ENCODE peak calls at places on chromosomes 4 and X, in five cellular contexts. U is brain microvascular endothelial cell; M is immature natural killer cell; R is lung microvascular endothelial cell; V is stimulated activated CD4-positive, alpha-beta T cell treated with anti-CD3 and anti-CD28 coated beads, Interleukin-4, amount 100 ng/mL, for 4 hours. Z is an unnamed sample.

GRCh38 chr4:163748474-163748873 is 254.0 kb downstream of the TMA16 start:
- DNase-seq in U (peak), M (no peak), R (no peak), V (no peak), Z (no peak)

GRCh38 chr4:37453004-37453360 is 208.4 kb downstream of the NWD2 start:
- DNase-seq in U (peak), M (no peak), R (peak), V (peak), Z (no peak)

GRCh38 chrX:1623691-1624090 is 8.8 kb downstream of the ASMT start:
- DNase-seq in U (no peak), M (no peak), R (no peak), V (no peak), Z (no peak)

GRCh38 chr4:11698846-11699590 is 270.3 kb upstream of the HS3ST1 start:
- DNase-seq in U (peak), M (no peak), R (peak), V (no peak), Z (no peak)

GRCh38 chrX:153925739-153926593 is at the start of gene ARHGAP4:
- DNase-seq in U (no peak), M (peak), R (no peak), V (peak), Z (peak)

GRCh38 chrX:24870143-24870542 is 145.6 kb downstream of the ARX start:
- DNase-seq in U (peak), M (no peak), R (no peak), V (no peak), Z (no peak)

GRCh38 chrX:154712781-154713391 is 38.0 kb downstream of the GAB3 start:
- DNase-seq in U (peak), M (peak), R (peak), V (no peak), Z (no peak)

GRCh38 chrX:151901821-151902220 is 10.9 kb upstream of the MAGEA4 start:
- DNase-seq in U (no peak), M (no peak), R (no peak), V (no peak), Z (no peak)

GRCh38 chr4:5707366-5708133 is 809 bp downstream of the EVC2 start:
- DNase-seq in U (no peak), M (no peak), R (peak), V (no peak), Z (no peak)

GRCh38 chr4:109989618-109990017 is 76.9 kb downstream of the EGF start:
- DNase-seq in U (no peak), M (no peak), R (no peak), V (no peak), Z (no peak)

GRCh38 chr4:6761540-6762243 is 20.8 kb upstream of the KIAA0232 start:
- DNase-seq in U (no peak), M (peak), R (no peak), V (no peak), Z (no peak)

GRCh38 chrX:43949669-43950068 is 23.5 kb downstream of the NDP start:
- DNase-seq in U (no peak), M (peak), R (peak), V (peak), Z (peak)

GRCh38 chr4:5884804-5885203 is 8.1 kb downstream of the CRMP1 start:
- DNase-seq in U (no peak), M (no peak), R (no peak), V (no peak), Z (no peak)

GRCh38 chr4:182189107-182189878 is 53.9 kb upstream of the TENM3 start:
- DNase-seq in U (peak), M (no peak), R (no peak), V (no peak), Z (no peak)

GRCh38 chr4:52712991-52713275 is 38.3 kb downstream of the ERVMER34-1 start:
- DNase-seq in U (no peak), M (no peak), R (no peak), V (no peak), Z (no peak)

GRCh38 chrX:49273181-49273727 is 3.7 kb downstream of the PPP1R3F start:
- DNase-seq in U (no peak), M (peak), R (no peak), V (no peak), Z (no peak)

GRCh38 chr4:81215219-81215892 is at the start of gene PRKG2:
- DNase-seq in U (peak), M (no peak), R (no peak), V (no peak), Z (no peak)

GRCh38 chrX:18931972-18932371 is 51.9 kb downstream of the PHKA2 start:
- DNase-seq in U (peak), M (no peak), R (peak), V (no peak), Z (no peak)

GRCh38 chr4:132003593-132003992 is 1145.5 kb upstream of the PCDH10 start:
- DNase-seq in U (no peak), M (no peak), R (no peak), V (no peak), Z (no peak)

GRCh38 chrX:270848-271367 is 10.3 kb upstream of the PLCXD1 start:
- DNase-seq in U (no peak), M (no peak), R (peak), V (no peak), Z (no peak)

GRCh38 chrX:39935414-39936064 is 162.2 kb downstream of the BCOR start:
- DNase-seq in U (peak), M (no peak), R (no peak), V (no peak), Z (no peak)

GRCh38 chr4:133624744-133625143 is 475.6 kb downstream of the PCDH10 start:
- DNase-seq in U (no peak), M (no peak), R (no peak), V (no peak), Z (no peak)

GRCh38 chrX:45756562-45756961 is 555.9 kb upstream of the DIPK2B start:
- DNase-seq in U (no peak), M (no peak), R (peak), V (no peak), Z (no peak)

GRCh38 chrX:8743126-8743732 is 11.3 kb upstream of the ANOS1 start:
- DNase-seq in U (peak), M (peak), R (peak), V (peak), Z (peak)

GRCh38 chr4:6844986-6845385 is 62.5 kb downstream of the KIAA0232 start:
- DNase-seq in U (no peak), M (no peak), R (no peak), V (no peak), Z (no peak)

GRCh38 chr4:94924566-94924965 is 166.8 kb downstream of the BMPR1B start:
- DNase-seq in U (no peak), M (no peak), R (no peak), V (no peak), Z (no peak)

GRCh38 chr4:2793578-2793919 is 664 bp downstream of the SH3BP2 start:
- DNase-seq in U (no peak), M (no peak), R (peak), V (peak), Z (peak)

GRCh38 chr4:10180927-10181744 is 64.5 kb upstream of the WDR1 start:
- DNase-seq in U (peak), M (peak), R (peak), V (no peak), Z (no peak)

GRCh38 chr4:112183252-112183651 is 38.0 kb downstream of the FAM241A start:
- DNase-seq in U (no peak), M (no peak), R (no peak), V (no peak), Z (no peak)

GRCh38 chr4:98446499-98447375 is 185.6 kb downstream of the RAP1GDS1 start:
- DNase-seq in U (peak), M (peak), R (no peak), V (peak), Z (peak)

GRCh38 chrX:103398321-103398937 is 22.1 kb downstream of the BEX3 start:
- DNase-seq in U (peak), M (no peak), R (peak), V (no peak), Z (no peak)

GRCh38 chrX:103794117-103794516 is 17.5 kb downstream of the PLP1 start:
- DNase-seq in U (peak), M (no peak), R (no peak), V (no peak), Z (no peak)

GRCh38 chr4:26071688-26072087 is 157.7 kb downstream of the SMIM20 start:
- DNase-seq in U (no peak), M (no peak), R (no peak), V (no peak), Z (no peak)

GRCh38 chr4:180462116-180462515 is 1781.1 kb upstream of the TENM3 start:
- DNase-seq in U (no peak), M (no peak), R (no peak), V (no peak), Z (no peak)

GRCh38 chr4:173398251-173398650 is 665 bp downstream of the SCRG1 start:
- DNase-seq in U (no peak), M (no peak), R (no peak), V (no peak), Z (no peak)

GRCh38 chr4:635851-636627 is 10.7 kb downstream of the PDE6B start:
- DNase-seq in U (no peak), M (no peak), R (no peak), V (no peak), Z (no peak)

GRCh38 chr4:185468999-185469398 is 2.5 kb downstream of the CCDC110 start:
- DNase-seq in U (no peak), M (no peak), R (no peak), V (no peak), Z (no peak)